ENCODE peak calls at places on chromosomes 1 and 21, in four cellular contexts. J, T, E and W are unnamed samples.

GRCh38 chr1:210092366-210092765 is 140.2 kb upstream of the SERTAD4 start:
- DNase-seq in T (no peak), E (no peak), J (no peak), W (no peak)

GRCh38 chr1:45018599-45019230 is 6.7 kb downstream of the UROD start:
- DNase-seq in J (peak), E (no peak), T (peak), W (peak)

GRCh38 chr1:67673468-67674201 is 11.4 kb upstream of the GADD45A start:
- DNase-seq in J (no peak), E (no peak), T (no peak), W (no peak)

GRCh38 chr1:203682401-203683383 is 56.1 kb downstream of the ATP2B4 start:
- DNase-seq in E (no peak), J (no peak), T (peak), W (peak)

GRCh38 chr1:164787834-164788231 is 228.8 kb downstream of the PBX1 start:
- DNase-seq in E (no peak), T (no peak), J (no peak), W (no peak)

GRCh38 chr1:114118351-114118990 is 35.2 kb downstream of the SYT6 start:
- DNase-seq in E (no peak), J (peak), T (no peak), W (peak)

GRCh38 chr21:34871026-34871908 is 177.8 kb downstream of the RUNX1 start:
- DNase-seq in J (no peak), E (no peak), T (no peak), W (no peak)

GRCh38 chr1:231236131-231236571 is 4.9 kb upstream of the GNPAT start:
- DNase-seq in T (no peak), J (no peak), E (no peak), W (no peak)

GRCh38 chr1:162951553-162952315 is 90.8 kb upstream of the CCDC190 start:
- DNase-seq in T (no peak), J (no peak), E (no peak), W (no peak)

GRCh38 chr1:206544562-206545257 is 37.4 kb downstream of the RASSF5 start:
- DNase-seq in T (peak), E (peak), J (peak), W (peak)

GRCh38 chr1:241253491-241253890 is 103.5 kb downstream of the RGS7 start:
- DNase-seq in E (no peak), T (no peak), J (no peak), W (no peak)

DNA sequence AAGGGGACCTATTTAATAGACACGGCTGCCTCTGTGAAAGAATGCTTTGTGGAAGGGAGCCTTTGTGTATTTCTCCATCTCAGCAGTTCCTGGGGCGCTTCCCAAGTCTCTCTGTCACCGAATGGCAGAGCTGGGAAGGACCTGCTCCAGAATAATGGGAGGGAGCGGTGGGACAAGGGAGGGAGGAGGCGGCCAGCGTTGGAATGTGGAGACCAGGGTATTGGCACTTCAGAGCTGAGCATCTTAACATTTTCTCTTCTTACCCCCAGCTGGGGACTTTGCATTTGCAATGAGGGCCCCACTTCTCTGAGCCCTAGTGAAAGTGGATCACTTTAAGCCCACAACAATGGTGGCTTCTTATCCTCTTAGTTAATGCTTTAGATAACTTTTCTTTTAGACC is 23.9 kb downstream of the CACHD1 start:
- DNase-seq in J (no peak), T (no peak), E (peak), W (peak)
- TF ChIP-seq TEAD4 in J (no peak), T (no peak), E (peak), W (no peak)

GRCh38 chr1:32828341-32828740 is 10.9 kb downstream of the S100PBP start:
- DNase-seq in E (no peak), J (peak), T (no peak), W (no peak)
- TF ChIP-seq CTCF in E (no peak), J (peak), T (peak), W (no peak)

DNA sequence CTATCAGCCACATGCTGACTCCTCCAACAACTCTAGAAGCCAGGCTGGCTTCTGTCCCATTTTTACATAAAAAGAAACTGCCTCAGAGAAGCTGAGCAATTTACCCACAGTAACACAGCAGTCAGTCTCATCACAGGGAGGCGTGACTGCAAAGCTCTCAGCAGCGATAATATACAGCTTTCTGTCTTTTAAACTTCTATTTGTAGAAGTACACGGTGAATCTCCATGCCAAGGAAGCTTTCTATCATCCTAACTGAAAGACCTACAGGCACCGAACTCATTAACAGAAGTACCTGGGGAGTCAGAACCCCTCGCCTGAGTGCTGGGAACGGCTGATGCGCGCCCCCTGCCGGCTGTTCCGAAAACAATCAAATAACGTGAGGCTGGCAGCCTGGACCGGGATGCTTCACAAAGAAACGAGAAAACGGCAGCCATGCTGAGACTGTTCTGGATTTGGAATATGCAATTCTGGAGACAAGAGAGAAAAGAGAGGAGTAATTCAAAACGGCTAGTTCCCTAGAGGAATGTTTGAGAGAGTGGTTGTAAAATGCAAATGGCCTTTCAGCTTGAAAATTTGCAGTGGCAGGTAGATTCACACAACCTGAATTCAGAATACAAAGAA is 43.5 kb upstream of the RAB4A start:
- DNase-seq in J (peak), E (no peak), T (peak), W (peak)
- TF ChIP-seq MAX in J (no peak), E (no peak), T (no peak), W (no peak)

DNA sequence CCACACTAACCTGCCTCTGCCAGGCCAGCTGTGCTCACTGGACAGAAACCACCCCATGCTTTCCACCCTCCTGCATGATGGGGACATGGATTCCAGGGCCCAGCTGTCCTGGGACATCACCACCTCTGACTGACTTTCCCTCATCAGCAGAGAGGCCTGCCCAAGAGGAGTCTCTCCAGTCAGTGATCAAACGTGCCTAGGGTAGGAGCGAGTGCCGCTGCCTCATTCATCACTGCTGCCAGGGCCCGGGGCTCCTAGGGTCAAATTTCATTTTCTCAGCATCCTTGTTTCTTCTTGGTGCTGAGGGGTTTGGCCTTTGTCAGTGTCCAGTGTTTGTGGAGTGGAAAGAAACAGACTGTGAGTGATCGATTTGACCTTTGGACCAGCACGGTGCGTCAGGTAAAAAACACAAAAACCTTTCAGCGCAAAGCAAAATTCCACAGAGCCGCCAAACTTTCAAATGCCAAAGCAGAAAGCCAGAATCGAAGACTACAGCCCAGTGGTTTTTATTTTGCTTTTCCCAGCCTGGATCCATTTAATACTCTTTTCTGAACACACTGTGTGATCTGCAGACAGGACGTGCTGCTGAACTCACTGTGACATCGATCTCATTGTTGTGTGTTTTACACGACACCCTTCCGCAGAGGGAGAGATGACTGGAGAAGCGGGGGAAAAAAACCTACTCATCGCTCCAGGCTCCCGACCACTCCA is 43.2 kb downstream of the CAPN8 start:
- DNase-seq in T (no peak), E (no peak), J (no peak), W (no peak)
- TF ChIP-seq TEAD4 in T (no peak), E (no peak), J (no peak), W (no peak)

GRCh38 chr1:152398812-152399698 is 15.0 kb downstream of the CRNN start:
- DNase-seq in J (no peak), E (no peak), T (peak), W (no peak)
- TF ChIP-seq CTCF in J (peak), E (no peak), T (peak), W (no peak)

DNA sequence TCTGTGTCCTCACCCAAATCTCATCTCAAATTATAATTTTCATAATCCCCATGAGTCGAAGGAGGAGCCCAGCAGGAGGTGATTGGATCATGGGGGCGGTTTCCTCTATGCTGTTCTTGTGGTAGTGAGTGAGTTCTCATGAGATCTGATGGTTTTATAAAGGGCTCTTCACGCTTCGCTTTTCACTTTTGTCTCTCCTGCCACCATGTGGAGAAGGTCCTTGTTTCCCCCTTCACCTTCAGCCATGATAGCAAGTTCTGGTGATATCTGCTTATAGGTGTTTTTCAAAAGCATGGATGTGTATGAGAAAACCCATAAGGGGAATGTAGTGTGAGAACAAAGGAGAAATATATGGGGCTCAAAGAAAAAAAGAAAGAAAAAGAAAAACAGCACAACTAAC is 405.9 kb upstream of the RGS18 start:
- DNase-seq in J (no peak), E (no peak), T (no peak), W (no peak)
- TF ChIP-seq MAX in J (no peak), E (no peak), T (no peak), W (no peak)

GRCh38 chr1:24920155-24920925 is 9.7 kb downstream of the RUNX3 start:
- DNase-seq in T (peak), J (no peak), E (no peak), W (no peak)
- TF ChIP-seq TEAD4 in T (no peak), J (no peak), E (no peak), W (no peak)

GRCh38 chr1:33119532-33120217 is 38.7 kb downstream of the AZIN2 start:
- DNase-seq in J (no peak), E (peak), T (no peak), W (peak)
- TF ChIP-seq CTCF in J (no peak), E (peak), T (peak), W (no peak)